ENCODE peak calls at places on chromosomes 16 and 17, in nine cellular contexts. X is stimulated activated CD4-positive, alpha-beta T cell treated with anti-CD3 and anti-CD28 coated beads, TNF-alpha, amount 100 ng/mL, for 48 hours; A is NCI-H1092 treated with DMSO at 0.1 percent for 48 hours; F is iPS-NIHi11; J is pons; P is GM03348; U is aorta; L is frontal cortex; Z is naive B cell. I is an unnamed sample.

GRCh38 chr17:43936434-43936833 is 5.8 kb downstream of the PPY start:
- DNase-seq in A (no peak), J (no peak), P (peak; percentile 49), F (no peak), U (no peak), L (no peak), X (no peak), Z (no peak), I (no peak)

GRCh38 chr16:24253192-24253591 is 2.9 kb upstream of the CACNG3 start:
- DNase-seq in A (peak; percentile 63), L (peak; percentile 41), P (peak; percentile 60), F (peak; percentile 75), X (peak; percentile 6), U (no peak), Z (peak; percentile 50), J (peak; percentile 71), I (peak; percentile 61)

GRCh38 chr17:55177159-55177913 is 87.4 kb upstream of the HLF start:
- DNase-seq in P (peak; percentile 14), F (peak; percentile 12), L (no peak), J (no peak), X (no peak), U (no peak), Z (no peak), A (peak; percentile 1), I (no peak)

GRCh38 chr17:73639322-73639721 is 4.9 kb downstream of the SDK2 start:
- DNase-seq in P (no peak), F (no peak), X (no peak), Z (no peak), A (no peak), L (no peak), J (no peak), U (peak; percentile 91), I (no peak)

GRCh38 chr17:40518401-40519088 is 17.1 kb upstream of the TNS4 start:
- DNase-seq in Z (no peak), P (no peak), L (no peak), U (peak; percentile 42), X (no peak), F (peak; percentile 60), A (no peak), J (no peak), I (no peak)

GRCh38 chr17:15490634-15491261 is 23.3 kb upstream of the CDRT4 start:
- DNase-seq in J (peak; percentile 95), X (no peak), U (peak; percentile 83), Z (no peak), A (no peak), P (peak; percentile 80), F (peak; percentile 55), L (peak; percentile 43), I (peak; percentile 75)

GRCh38 chr17:75077490-75078096 is 10.2 kb upstream of the SLC16A5 start:
- DNase-seq in P (peak; percentile 36), U (peak; percentile 91), F (no peak), Z (peak; percentile 36), L (peak; percentile 69), A (peak; percentile 10), J (peak; percentile 32), X (no peak), I (peak; percentile 64)

GRCh38 chr17:8707232-8707590 is 37.4 kb downstream of the CCDC42 start:
- DNase-seq in A (no peak), P (peak; percentile 50), J (no peak), U (no peak), X (no peak), F (no peak), L (no peak), Z (no peak), I (no peak)

GRCh38 chr16:1027416-1027815 is 45.1 kb upstream of the SSTR5 start:
- DNase-seq in Z (no peak), L (no peak), J (peak; percentile 52), F (no peak), U (no peak), A (no peak), X (no peak), P (no peak), I (no peak)

GRCh38 chr17:65228734-65229390 is 91.7 kb downstream of the RGS9 start:
- DNase-seq in L (no peak), F (no peak), P (no peak), X (peak; percentile 27), Z (no peak), J (no peak), A (peak; percentile 1), U (no peak), I (no peak)

GRCh38 chr17:49659983-49660382 is 17.9 kb downstream of the SPOP start:
- DNase-seq in A (no peak), L (no peak), F (no peak), J (no peak), U (no peak), Z (no peak), X (no peak), P (no peak), I (peak; percentile 12)

GRCh38 chr16:81429045-81429521 is 15.5 kb upstream of the CMIP start:
- DNase-seq in P (peak; percentile 71), U (no peak), J (no peak), X (no peak), F (peak; percentile 80), A (peak; percentile 35), L (no peak), Z (peak; percentile 38), I (peak; percentile 24)

GRCh38 chr16:72845322-72846020 is 202.5 kb downstream of the ZFHX3 start:
- DNase-seq in X (no peak), L (no peak), P (no peak), U (no peak), Z (no peak), J (no peak), A (no peak), F (no peak), I (no peak)

GRCh38 chr16:4303973-4304372 is 11.9 kb upstream of the GLIS2 start:
- DNase-seq in Z (no peak), P (no peak), X (no peak), J (no peak), A (no peak), L (peak; percentile 60), U (no peak), F (peak; percentile 5), I (no peak)

GRCh38 chr16:9012848-9013507 is 49.3 kb upstream of the USP7 start:
- DNase-seq in U (peak; percentile 77), Z (peak; percentile 11), A (peak; percentile 50), X (no peak), P (peak; percentile 14), L (no peak), J (no peak), F (peak; percentile 84), I (no peak)

GRCh38 chr17:47276868-47277267 is 23.2 kb downstream of the ITGB3 start:
- DNase-seq in U (peak; percentile 87), A (peak; percentile 53), X (no peak), Z (no peak), P (peak; percentile 72), J (peak; percentile 40), F (peak; percentile 68), L (no peak), I (peak; percentile 21)

GRCh38 chr17:66290097-66290722 is 12.2 kb upstream of the PRKCA start:
- DNase-seq in F (no peak), P (no peak), U (no peak), X (no peak), J (peak; percentile 16), L (no peak), Z (no peak), A (peak; percentile 38), I (peak; percentile 13)

GRCh38 chr16:10385725-10386516 is at the start of gene ATF7IP2:
- DNase-seq in U (peak; percentile 94), A (no peak), F (peak; percentile 97), X (peak; percentile 82), J (peak; percentile 69), L (peak; percentile 41), Z (peak; percentile 88), P (peak; percentile 85), I (peak; percentile 68)

GRCh38 chr16:27514806-27515205 is 34.9 kb downstream of the GTF3C1 start:
- DNase-seq in P (no peak), A (no peak), J (peak; percentile 20), U (no peak), F (no peak), Z (no peak), X (no peak), L (no peak), I (peak; percentile 39)

GRCh38 chr17:7293821-7294613 is 422 bp downstream of the YBX2 start:
- DNase-seq in X (no peak), F (peak; percentile 80), U (no peak), A (no peak), J (no peak), L (no peak), P (no peak), Z (no peak), I (no peak)

GRCh38 chr16:78303946-78304345 is 204.5 kb downstream of the WWOX start:
- DNase-seq in L (no peak), Z (no peak), A (no peak), P (no peak), J (no peak), U (no peak), X (no peak), F (no peak), I (no peak)

GRCh38 chr16:54048994-54049929 is 237.3 kb downstream of the IRX3 start:
- DNase-seq in J (no peak), L (no peak), X (no peak), F (peak; percentile 36), Z (no peak), U (no peak), A (peak; percentile 35), P (no peak), I (no peak)

GRCh38 chr16:57143125-57143965 is 42.5 kb downstream of the PSME3IP1 start:
- DNase-seq in L (peak; percentile 58), P (no peak), Z (no peak), U (peak; percentile 72), J (peak; percentile 97), A (no peak), F (no peak), X (no peak), I (peak; percentile 91)

GRCh38 chr17:73759324-73760185 is 115.3 kb upstream of the SDK2 start:
- DNase-seq in Z (no peak), J (no peak), P (no peak), F (no peak), X (no peak), L (no peak), U (no peak), A (peak; percentile 84), I (no peak)

GRCh38 chr16:15900901-15901465 is 12.6 kb upstream of the CEP20 start:
- DNase-seq in J (no peak), U (no peak), A (no peak), L (no peak), X (no peak), P (no peak), F (no peak), Z (no peak), I (no peak)

GRCh38 chr17:77541995-77542394 is 401.2 kb downstream of the SEC14L1 start:
- DNase-seq in J (no peak), L (no peak), P (no peak), Z (no peak), X (no peak), A (no peak), F (no peak), U (no peak), I (no peak)